ENCODE peak calls at places on chromosome 3, in six cellular contexts. U is NB4; L is fibroblast of villous mesenchyme; S is NCI-H460; A is NCI-H774; H is activated effector memory CD4-positive, alpha-beta T cell treated with anti-CD3 and anti-CD28 coated beads, Interleukin-2, amount 50 U/mL, for 16 hours. B is an unnamed sample.

GRCh38 chr3:10933021-10933420 is 59.5 kb upstream of the SLC6A1 start:
- DNase-seq in U (no peak), S (no peak), H (peak), A (no peak), L (no peak), B (no peak)

GRCh38 chr3:119616056-119616455 is 18.4 kb downstream of the PLA1A start:
- DNase-seq in H (no peak), U (no peak), S (no peak), L (no peak), A (no peak), B (no peak)

GRCh38 chr3:32876920-32877319 is 59.1 kb downstream of the TRIM71 start:
- DNase-seq in A (no peak), H (no peak), U (no peak), L (no peak), S (no peak), B (no peak)

GRCh38 chr3:195451373-195452000 is 8.7 kb upstream of the ACAP2 start:
- DNase-seq in U (no peak), L (no peak), H (no peak), S (no peak), A (peak), B (no peak)

GRCh38 chr3:22366781-22367180 is 615.8 kb upstream of the ZNF385D start:
- DNase-seq in H (no peak), A (no peak), U (no peak), S (no peak), L (no peak), B (no peak)

GRCh38 chr3:129161860-129162271 is 1.0 kb upstream of the ISY1 start:
- DNase-seq in H (peak), A (no peak), U (peak), L (peak), S (no peak), B (peak)

GRCh38 chr3:22189616-22190015 is 438.6 kb upstream of the ZNF385D start:
- DNase-seq in U (no peak), L (no peak), A (no peak), H (no peak), S (no peak), B (no peak)

GRCh38 chr3:106013971-106014370 is 145.2 kb upstream of the CBLB start:
- DNase-seq in A (no peak), U (peak), L (peak), H (no peak), S (no peak), B (peak)

GRCh38 chr3:141575879-141576743 is 89.3 kb downstream of the RASA2 start:
- DNase-seq in U (peak), S (no peak), A (no peak), H (no peak), L (peak), B (peak)

GRCh38 chr3:125032683-125033082 is 23.1 kb downstream of the HEG1 start:
- DNase-seq in L (no peak), S (no peak), H (no peak), U (no peak), A (no peak), B (no peak)

GRCh38 chr3:59775781-59776270 is 726.0 kb upstream of the CFAP20DC start:
- DNase-seq in L (no peak), S (no peak), H (no peak), A (no peak), U (no peak), B (no peak)

GRCh38 chr3:136350132-136350531 is 100.0 kb downstream of the PCCB start:
- DNase-seq in S (no peak), A (no peak), H (no peak), U (no peak), L (peak), B (peak)

GRCh38 chr3:174986685-174987084 is 127.6 kb downstream of the NAALADL2 start:
- DNase-seq in H (no peak), A (no peak), S (no peak), U (no peak), L (peak), B (peak)

GRCh38 chr3:63353383-63353782 is 75.3 kb downstream of the SYNPR start:
- DNase-seq in A (no peak), S (no peak), U (no peak), L (peak), H (no peak), B (peak)

GRCh38 chr3:158802399-158803023 is 657 bp downstream of the MFSD1 start:
- DNase-seq in U (peak), S (no peak), H (no peak), L (no peak), A (no peak), B (no peak)

B was measured in HFFc6.